ENCODE peak calls at places on chromosome 9, in ten cellular contexts. P is heart right ventricle, T is K562, Q is brain microvascular endothelial cell, E is GM12865, N is pancreas, U is esophagus squamous epithelium, G is AG09309, S is fibroblast of the aortic adventitia, L is ovary. K is an unnamed sample.

GRCh38 chr9:121999556-121999955 is 93.6 kb downstream of the TTLL11 start:
- DNase-seq in Q (no peak), S (no peak), U (no peak), G (no peak), E (no peak), P (no peak), L (no peak), N (no peak), T (no peak), K (no peak)

GRCh38 chr9:120396926-120397325 is 183.0 kb downstream of the CDK5RAP2 start:
- DNase-seq in U (no peak), N (no peak), S (no peak), T (no peak), L (no peak), Q (peak), G (no peak), E (no peak), P (no peak), K (no peak)

GRCh38 chr9:38057416-38058195 is 11.4 kb downstream of the SHB start:
- DNase-seq in L (no peak), P (no peak), U (no peak), E (peak), N (peak), Q (no peak), S (no peak), G (no peak), T (no peak), K (no peak)

GRCh38 chr9:131868766-131869165 is 128.9 kb upstream of the RAPGEF1 start:
- DNase-seq in P (no peak), Q (no peak), U (no peak), S (peak), G (no peak), L (no peak), N (no peak), T (no peak), E (no peak), K (no peak)

GRCh38 chr9:134188421-134189166 is 24.2 kb upstream of the RNU6ATAC start:
- DNase-seq in Q (no peak), G (no peak), L (peak), P (no peak), N (no peak), U (no peak), T (no peak), S (no peak), E (no peak), K (no peak)

GRCh38 chr9:17795708-17796107 is 216.8 kb downstream of the SH3GL2 start:
- DNase-seq in Q (no peak), E (no peak), T (peak), N (no peak), S (peak), P (no peak), L (no peak), G (no peak), U (no peak), K (no peak)

GRCh38 chr9:76269789-76270188 is 124.4 kb downstream of the RFK start:
- DNase-seq in G (no peak), E (no peak), L (no peak), S (peak), N (no peak), P (no peak), T (no peak), Q (peak), U (no peak), K (peak)

GRCh38 chr9:29691758-29692407 is 2118.6 kb upstream of the C9orf72 start:
- DNase-seq in Q (peak), U (no peak), N (peak), P (no peak), S (peak), L (no peak), E (peak), G (no peak), T (no peak), K (peak)

GRCh38 chr9:92482336-92482735 is at the start of gene ASPN:
- DNase-seq in L (no peak), T (no peak), E (no peak), U (no peak), Q (no peak), S (peak), P (no peak), N (no peak), G (peak), K (peak)

GRCh38 chr9:128781186-128782070 is 5.6 kb upstream of the TBC1D13 start:
- DNase-seq in U (no peak), E (peak), G (no peak), Q (no peak), S (no peak), T (no peak), L (no peak), P (no peak), N (no peak), K (no peak)

GRCh38 chr9:133120343-133121199 is 469 bp downstream of the RALGDS start:
- DNase-seq in P (peak), L (no peak), S (no peak), G (no peak), Q (no peak), U (no peak), N (peak), E (no peak), T (peak), K (no peak)

GRCh38 chr9:131095666-131096489 is 453 bp upstream of the AIF1L start:
- DNase-seq in T (peak), Q (no peak), S (no peak), N (no peak), E (no peak), U (no peak), G (no peak), P (peak), L (no peak), K (no peak)

GRCh38 chr9:130835441-130836298 is 616 bp downstream of the ABL1 start:
- DNase-seq in Q (no peak), T (peak), L (peak), G (no peak), P (peak), N (peak), S (peak), E (peak), U (no peak), K (peak)

GRCh38 chr9:19232830-19233194 is 2.3 kb downstream of the DENND4C start:
- DNase-seq in U (no peak), L (no peak), N (no peak), G (peak), E (peak), T (no peak), Q (peak), P (no peak), S (peak), K (peak)

GRCh38 chr9:131762356-131762932 is 22.6 kb upstream of the RAPGEF1 start:
- DNase-seq in E (peak), P (peak), N (peak), L (peak), T (peak), U (no peak), S (peak), Q (peak), G (no peak), K (peak)

DNA sequence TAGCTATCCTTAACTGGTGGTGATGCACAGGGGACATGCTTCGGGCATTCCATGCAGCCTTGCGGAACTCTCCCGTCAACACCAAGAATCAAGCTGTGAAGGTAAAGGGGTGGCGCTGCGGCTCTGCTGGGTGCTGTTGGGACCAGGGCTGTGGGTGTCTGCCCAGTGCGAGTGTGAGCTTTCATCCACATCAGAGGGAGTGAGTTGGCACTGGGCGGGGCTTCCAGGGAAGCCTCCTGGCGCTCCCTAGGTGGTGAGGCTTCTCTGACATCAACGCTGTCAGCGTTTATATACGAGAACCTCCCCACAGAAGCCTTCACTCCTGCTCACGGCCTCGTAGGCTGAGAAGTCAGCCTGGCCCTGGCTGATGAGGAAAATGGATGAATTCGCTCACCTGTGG is 11.7 kb downstream of the ARPC5L start:
- DNase-seq in N (no peak), S (no peak), P (no peak), T (no peak), G (no peak), U (no peak), E (no peak), Q (no peak), L (no peak), K (no peak)
- TF ChIP-seq CTCF in N (no peak), S (no peak), P (no peak), T (no peak), G (no peak), U (no peak), E (no peak), Q (no peak), L (no peak), K (no peak)

GRCh38 chr9:470041-470781 is 255.5 kb downstream of the DOCK8 start:
- DNase-seq in T (peak), L (peak), S (peak), G (peak), P (peak), N (peak), E (peak), Q (peak), U (peak), K (peak)

GRCh38 chr9:468766-469496 is 254.3 kb downstream of the DOCK8 start:
- DNase-seq in E (peak), U (no peak), T (no peak), Q (no peak), S (peak), N (no peak), G (no peak), P (no peak), L (no peak), K (no peak)

GRCh38 chr9:471320-471719 is 256.7 kb downstream of the DOCK8 start:
- DNase-seq in S (no peak), Q (no peak), L (no peak), N (no peak), E (no peak), G (no peak), U (no peak), T (no peak), P (no peak), K (no peak)

GRCh38 chr9:469672-470040 is 255.0 kb downstream of the DOCK8 start:
- DNase-seq in N (peak), Q (no peak), S (no peak), G (no peak), U (no peak), E (peak), T (peak), P (peak), L (no peak), K (no peak)

GRCh38 chr9:470795-471194 is 256.1 kb downstream of the DOCK8 start:
- DNase-seq in E (no peak), S (no peak), N (no peak), Q (no peak), G (no peak), L (no peak), P (no peak), T (no peak), U (no peak), K (no peak)
- H3K4me3 ChIP-seq in E (peak), S (no peak), N (peak), Q (peak), G (peak), L (peak), P (peak), T (peak), U (peak), K (peak)

GRCh38 chr9:2838984-2839367 is 4.9 kb downstream of the PUM3 start:
- DNase-seq in Q (no peak), S (no peak), L (no peak), T (no peak), G (no peak), P (no peak), E (no peak), N (no peak), U (no peak), K (peak)

GRCh38 chr9:2838356-2838983 is 5.4 kb downstream of the PUM3 start:
- DNase-seq in L (no peak), E (no peak), T (no peak), U (no peak), Q (no peak), G (no peak), S (peak), P (no peak), N (no peak), K (peak)

GRCh38 chr9:2833096-2833495 is 10.8 kb downstream of the PUM3 start:
- DNase-seq in N (no peak), U (no peak), S (peak), Q (no peak), T (no peak), P (no peak), E (no peak), G (no peak), L (no peak), K (no peak)

GRCh38 chr9:2837915-2838314 is 6.0 kb downstream of the PUM3 start:
- DNase-seq in N (no peak), T (no peak), E (no peak), G (no peak), P (no peak), Q (no peak), S (peak), U (no peak), L (no peak), K (peak)
- TF ChIP-seq CTCF in N (no peak), T (peak), E (no peak), G (peak), P (peak), Q (no peak), S (peak), U (peak), L (peak), K (no peak)

DNA sequence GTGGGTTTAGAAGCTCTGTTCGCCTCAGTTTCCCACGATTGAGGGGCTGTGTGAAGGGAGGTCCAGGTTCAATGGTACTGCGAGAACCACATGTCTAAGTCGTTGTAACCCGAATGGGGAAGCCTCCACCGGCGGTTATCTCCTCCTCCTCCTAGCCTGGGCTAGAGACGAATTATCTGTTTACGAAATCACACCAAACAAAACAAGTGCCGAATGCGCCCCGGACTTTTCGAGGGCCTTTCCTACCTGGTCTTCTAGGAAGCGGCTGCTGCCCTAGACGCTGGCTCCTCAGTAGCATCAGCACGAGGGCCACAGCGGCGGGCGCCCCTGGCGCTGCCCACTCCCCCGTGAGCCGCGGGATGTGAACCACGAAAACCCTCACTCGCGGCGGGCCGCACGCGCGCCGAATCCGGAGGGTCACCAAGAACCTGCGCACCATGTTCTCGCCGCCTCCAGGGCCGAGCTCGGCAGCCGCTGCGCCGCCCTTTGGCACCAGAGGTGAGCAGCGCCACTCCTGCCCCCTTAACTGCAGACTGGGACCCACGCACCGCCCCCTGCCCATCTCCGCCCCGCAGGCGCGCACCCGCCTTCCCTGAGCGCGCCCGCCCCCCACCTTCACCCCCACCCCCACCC is at the start of gene CDKN2A:
- DNase-seq in Q (no peak), P (no peak), T (no peak), G (no peak), E (peak), S (no peak), U (no peak), L (peak), N (peak), K (peak)
- H3K4me3 ChIP-seq in Q (peak), P (peak), T (no peak), G (peak), E (peak), S (peak), U (peak), L (peak), N (peak), K (peak)

DNA sequence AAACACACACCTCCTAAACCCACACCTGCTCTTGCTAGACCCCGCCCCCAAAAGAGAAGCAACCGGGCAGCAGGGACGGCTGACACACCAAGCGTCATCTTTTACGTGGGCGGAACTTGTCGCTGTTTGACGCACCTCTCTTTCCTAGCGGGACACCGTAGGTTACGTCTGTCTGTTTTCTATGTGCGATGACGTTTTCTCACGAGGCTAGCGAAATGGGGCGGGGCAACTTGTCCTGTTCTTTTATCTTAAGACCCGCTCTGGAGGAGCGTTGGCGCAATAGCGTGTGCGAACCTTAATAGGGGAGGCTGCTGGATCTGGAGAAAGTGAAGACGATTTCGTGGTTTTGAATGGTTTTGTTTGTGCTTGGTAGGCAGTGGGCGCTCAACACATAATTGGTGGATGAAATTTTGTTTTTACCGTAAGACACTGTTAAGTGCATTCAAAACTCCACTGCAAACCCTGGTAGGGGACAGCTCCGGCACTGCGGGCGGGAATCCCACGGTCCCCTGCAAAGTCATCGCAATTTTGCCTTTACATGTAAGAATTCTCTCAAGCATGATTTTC is 501 bp upstream of the C9orf72 start:
- DNase-seq in S (peak), T (peak), L (peak), P (peak), U (peak), G (peak), Q (peak), E (peak), N (peak), K (peak)
- TF ChIP-seq CTCF in S (no peak), T (no peak), L (no peak), P (no peak), U (no peak), G (no peak), Q (no peak), E (no peak), N (no peak), K (no peak)

GRCh38 chr9:137199411-137200121 is 975 bp downstream of the TPRN start:
- DNase-seq in Q (no peak), E (no peak), P (no peak), G (no peak), S (peak), L (no peak), N (no peak), U (no peak), T (no peak), K (peak)
- H3K4me3 ChIP-seq in Q (peak), E (peak), P (peak), G (peak), S (peak), L (peak), N (peak), U (peak), T (peak), K (peak)

DNA sequence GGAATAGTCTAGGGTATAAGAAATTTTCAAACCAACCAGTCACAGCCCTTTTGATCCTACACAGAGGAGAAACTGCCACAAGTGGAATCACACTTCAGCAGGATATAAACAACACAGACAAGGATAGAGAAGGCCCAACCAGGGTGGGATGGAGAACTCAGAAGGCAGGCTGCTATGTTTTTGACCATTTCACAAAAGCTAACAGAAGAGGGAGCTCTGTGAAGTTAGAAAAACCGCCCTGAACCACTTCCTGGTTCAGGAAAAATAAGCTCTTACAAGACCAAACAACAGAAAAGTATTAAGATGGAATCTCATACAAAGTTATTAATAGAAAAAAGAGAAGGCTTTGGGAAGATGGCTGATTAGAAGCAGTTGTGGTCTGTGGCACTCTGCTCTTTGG is 960 bp upstream of the IFNB1 start:
- DNase-seq in S (no peak), L (no peak), Q (no peak), T (no peak), U (no peak), E (peak), N (no peak), P (no peak), G (no peak), K (no peak)
- TF ChIP-seq CTCF in S (peak), L (no peak), Q (peak), T (no peak), U (no peak), E (no peak), N (no peak), P (no peak), G (no peak), K (peak)